ENCODE peak calls at places on chromosomes 2 and 18, in six cellular contexts. B, M, E, Q, W and T are unnamed samples.

GRCh38 chr2:205024822-205025518 is 479.7 kb downstream of the PARD3B start:
- DNase-seq in B (no peak), M (peak), W (peak), Q (no peak), E (peak), T (peak)

GRCh38 chr2:3725458-3726250 is 22.3 kb downstream of the DCDC2C start:
- DNase-seq in B (no peak), E (no peak), Q (no peak), M (no peak), W (no peak), T (no peak)

GRCh38 chr18:13481820-13482640 is 244.3 kb downstream of the FAM210A start:
- DNase-seq in Q (no peak), W (no peak), E (no peak), B (no peak), M (peak), T (no peak)

GRCh38 chr2:181004647-181005325 is 24.4 kb downstream of the UBE2E3 start:
- DNase-seq in W (no peak), B (no peak), Q (no peak), E (no peak), M (no peak), T (no peak)

GRCh38 chr2:42342061-42342794 is 18.8 kb downstream of the COX7A2L start:
- DNase-seq in Q (peak), W (peak), M (no peak), E (no peak), B (no peak), T (peak)

GRCh38 chr2:6865346-6866238 is at the start of gene CMPK2:
- DNase-seq in Q (no peak), M (peak), W (peak), B (peak), E (peak), T (peak)

GRCh38 chr2:165443524-165443923 is 26.0 kb upstream of the CSRNP3 start:
- DNase-seq in B (no peak), W (no peak), Q (no peak), M (no peak), E (no peak), T (no peak)

GRCh38 chr18:45467307-45467706 is 148.0 kb upstream of the SLC14A2 start:
- DNase-seq in M (no peak), W (no peak), E (no peak), B (no peak), Q (no peak), T (peak)

GRCh38 chr2:177164584-177165052 is 48.0 kb upstream of the HNRNPA3 start:
- DNase-seq in M (peak), W (peak), B (peak), E (peak), Q (peak), T (peak)

GRCh38 chr2:173684896-173685485 is 280.2 kb downstream of the SP3 start:
- DNase-seq in W (no peak), E (no peak), M (no peak), Q (no peak), B (no peak), T (no peak)

GRCh38 chr2:116467243-116467642 is 1347.2 kb upstream of the DDX18 start:
- DNase-seq in W (no peak), M (no peak), B (no peak), Q (no peak), E (no peak), T (no peak)

GRCh38 chr2:47070920-47071824 is 83.9 kb downstream of the STPG4 start:
- DNase-seq in B (no peak), M (peak), W (peak), Q (no peak), E (peak), T (peak)

DNA sequence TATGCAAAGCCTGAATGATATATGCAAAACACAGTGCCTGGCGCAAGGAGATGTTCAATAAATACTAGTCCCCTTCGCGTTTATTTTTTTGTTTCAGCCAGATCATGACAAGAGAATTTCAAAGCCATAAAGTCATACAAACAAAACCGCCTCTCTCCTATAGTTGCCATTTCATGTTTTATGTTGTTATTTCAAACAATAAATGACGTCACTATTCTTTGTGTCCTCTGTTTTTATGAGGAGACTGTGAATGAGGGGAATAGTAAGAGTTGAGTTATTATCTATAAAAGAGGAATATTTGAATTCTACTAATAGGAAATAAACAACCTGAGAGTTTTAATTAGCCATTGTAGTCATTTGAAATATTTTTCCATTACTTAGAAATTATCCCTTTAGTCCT is 464.5 kb downstream of the THSD7B start:
- DNase-seq in M (no peak), B (no peak), Q (no peak), W (no peak), E (no peak), T (no peak)
- TF ChIP-seq POLR2A in M (no peak), B (no peak), Q (no peak), W (no peak), E (no peak), T (no peak)

GRCh38 chr2:155714983-155715382 is 617.5 kb downstream of the NR4A2 start:
- DNase-seq in M (no peak), E (no peak), Q (no peak), B (no peak), W (no peak), T (no peak)
- TF ChIP-seq CTCF in M (no peak), E (no peak), Q (no peak), B (no peak), W (no peak), T (no peak)

DNA sequence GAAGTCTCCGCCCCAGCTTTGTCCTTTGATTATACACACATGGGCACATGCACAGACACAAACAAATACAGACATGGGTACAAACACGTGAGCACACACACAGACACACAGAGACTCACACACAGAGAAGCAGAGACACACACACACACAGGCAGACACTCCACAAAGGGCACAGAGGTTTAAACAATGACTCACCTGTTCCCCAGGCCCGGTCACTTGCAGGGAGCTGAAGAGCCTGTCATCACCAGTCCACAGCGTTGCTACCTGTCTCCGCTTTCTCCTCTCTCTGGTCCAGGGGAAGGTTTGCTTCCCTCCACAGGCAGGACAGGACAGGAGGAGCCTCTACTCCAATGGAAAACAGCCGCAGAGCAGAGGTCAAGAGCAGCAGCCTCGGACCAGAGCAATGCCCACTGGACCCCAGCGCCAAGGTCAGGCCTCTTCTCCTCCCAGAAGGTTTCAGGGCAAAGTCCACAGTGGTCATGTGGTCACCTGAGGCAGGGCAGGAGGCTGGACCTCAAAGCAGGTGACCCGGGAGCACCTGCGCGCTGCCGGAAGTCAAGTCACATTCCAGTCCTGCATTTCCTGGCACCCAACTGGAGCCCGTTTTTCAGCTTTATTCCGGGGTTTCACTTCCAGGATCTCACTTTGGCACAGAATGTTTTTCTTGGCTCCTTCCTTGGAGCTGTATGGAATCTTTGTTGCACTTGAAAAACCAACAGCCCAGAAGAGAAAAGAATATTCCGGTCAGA is at the start of gene RAB17:
- DNase-seq in W (peak), E (peak), M (peak), B (peak), Q (no peak), T (peak)
- TF ChIP-seq POLR2A in W (no peak), E (no peak), M (peak), B (peak), Q (no peak), T (peak)

GRCh38 chr2:54497738-54498680 is 41.9 kb downstream of the SPTBN1 start:
- DNase-seq in E (peak), Q (no peak), M (no peak), W (peak), B (no peak), T (peak)
- TF ChIP-seq CTCF in E (peak), Q (peak), M (no peak), W (no peak), B (no peak), T (peak)

GRCh38 chr2:64609229-64609994 is 44.3 kb downstream of the SERTAD2 start:
- DNase-seq in M (peak), E (peak), B (peak), W (peak), Q (no peak), T (peak)
- TF ChIP-seq POLR2A in M (no peak), E (peak), B (peak), W (no peak), Q (no peak), T (no peak)

GRCh38 chr2:70461981-70462876 is 91.4 kb downstream of the TGFA start:
- DNase-seq in M (no peak), B (no peak), E (no peak), Q (no peak), W (no peak), T (peak)

GRCh38 chr2:70463581-70463980 is 90.0 kb downstream of the TGFA start:
- DNase-seq in M (no peak), B (no peak), W (no peak), E (no peak), Q (no peak), T (no peak)

GRCh38 chr2:70461414-70461813 is 92.2 kb downstream of the TGFA start:
- DNase-seq in E (no peak), Q (no peak), B (no peak), M (no peak), W (no peak), T (no peak)

GRCh38 chr2:70458661-70459060 is 95.0 kb downstream of the TGFA start:
- DNase-seq in W (no peak), M (no peak), Q (no peak), E (no peak), B (no peak), T (no peak)

GRCh38 chr2:70460333-70460732 is 93.3 kb downstream of the TGFA start:
- DNase-seq in Q (no peak), W (no peak), B (no peak), M (no peak), E (no peak), T (no peak)
- TF ChIP-seq CTCF in Q (peak), W (no peak), B (no peak), M (no peak), E (no peak), T (no peak)

DNA sequence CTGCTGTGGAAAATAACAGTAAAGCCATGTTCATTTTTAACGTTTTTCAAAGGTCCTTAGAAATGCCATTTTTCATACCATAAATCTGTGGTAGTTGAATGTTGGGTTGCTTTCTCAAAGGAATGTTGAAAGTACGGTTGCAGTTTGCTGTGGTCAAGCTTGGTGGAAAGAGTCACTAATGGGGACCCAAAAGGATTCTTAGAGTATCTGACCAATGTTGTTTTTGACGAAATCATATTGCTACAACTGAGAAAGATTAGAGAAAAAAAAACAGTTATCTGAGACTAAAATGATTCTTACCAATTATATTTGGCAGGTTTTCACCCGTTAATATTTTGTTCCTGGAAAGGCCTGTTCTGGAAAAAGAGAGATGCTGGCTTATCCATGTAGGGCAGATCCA is 439.5 kb upstream of the ETAA1 start:
- DNase-seq in W (no peak), M (no peak), Q (no peak), E (no peak), B (no peak), T (no peak)
- TF ChIP-seq POLR2A in W (no peak), M (no peak), Q (no peak), E (no peak), B (no peak), T (no peak)

GRCh38 chr2:11550302-11550701 is 16.5 kb downstream of the GREB1 start:
- DNase-seq in B (no peak), M (no peak), W (no peak), E (no peak), Q (no peak), T (no peak)

GRCh38 chr2:11551569-11552259 is 17.9 kb downstream of the GREB1 start:
- DNase-seq in B (no peak), E (peak), Q (no peak), W (no peak), M (no peak), T (no peak)

GRCh38 chr2:11546072-11546471 is 12.2 kb downstream of the GREB1 start:
- DNase-seq in M (no peak), W (no peak), E (no peak), B (no peak), Q (no peak), T (no peak)

GRCh38 chr2:11550901-11551568 is 17.2 kb downstream of the GREB1 start:
- DNase-seq in E (no peak), B (no peak), M (no peak), W (no peak), Q (no peak), T (no peak)

GRCh38 chr2:11547912-11548497 is 14.2 kb downstream of the GREB1 start:
- DNase-seq in W (no peak), B (no peak), M (no peak), Q (no peak), E (no peak), T (no peak)
- TF ChIP-seq CTCF in W (no peak), B (no peak), M (no peak), Q (no peak), E (no peak), T (no peak)

GRCh38 chr2:17539993-17540812 is at the start of gene VSNL1:
- DNase-seq in B (peak), M (peak), Q (peak), E (peak), W (peak), T (peak)
- TF ChIP-seq POLR2A in B (no peak), M (peak), Q (no peak), E (no peak), W (no peak), T (peak)